ENCODE peak calls at places on chromosomes 16 and 17, in four cellular contexts. L is K562, O is H1, M is HepG2. J is an unnamed sample.

GRCh38 chr16:11871193-11871592 is 19.9 kb upstream of the RSL1D1 start:
- DNase-seq in L (no peak), O (peak; percentile 38), M (peak; percentile 53), J (no peak)

GRCh38 chr16:56408379-56409098 is 16.8 kb downstream of the AMFR start:
- DNase-seq in L (no peak), O (no peak), M (peak; percentile 75), J (no peak)

GRCh38 chr17:13582776-13583414 is 18.8 kb downstream of the HS3ST3A1 start:
- DNase-seq in L (no peak), O (no peak), M (no peak), J (no peak)

GRCh38 chr16:54443352-54443751 is 156.8 kb upstream of the IRX3 start:
- DNase-seq in L (no peak), O (no peak), M (no peak), J (no peak)

GRCh38 chr17:17348872-17349723 is 45.9 kb downstream of the NT5M start:
- DNase-seq in L (no peak), O (no peak), M (peak; percentile 49), J (no peak)

GRCh38 chr16:31377210-31377903 is 15.8 kb upstream of the ITGAD start:
- DNase-seq in L (no peak), O (no peak), M (no peak), J (no peak)

GRCh38 chr17:46191332-46192210 is 1.7 kb downstream of the KANSL1 start:
- DNase-seq in L (peak; percentile 52), O (no peak), M (peak; percentile 58), J (no peak)

GRCh38 chr16:66342294-66342900 is 24.1 kb upstream of the CDH5 start:
- DNase-seq in L (peak; percentile 73), O (peak; percentile 39), M (peak; percentile 18), J (no peak)

GRCh38 chr17:3887394-3887793 is 5.5 kb downstream of the CAMKK1 start:
- DNase-seq in L (no peak), O (no peak), M (no peak), J (no peak)

GRCh38 chr17:55161935-55162555 is 102.7 kb upstream of the HLF start:
- DNase-seq in L (no peak), O (no peak), M (peak; percentile 31), J (peak; percentile 94)

GRCh38 chr17:45112559-45113423 is 19.5 kb downstream of the PLCD3 start:
- DNase-seq in L (no peak), O (no peak), M (no peak), J (no peak)

GRCh38 chr16:57775661-57776469 is 26.4 kb downstream of the KIFC3 start:
- DNase-seq in L (no peak), O (peak; percentile 94), M (peak; percentile 52), J (no peak)

GRCh38 chr17:28744104-28744801 is 442 bp downstream of the TRAF4 start:
- DNase-seq in L (peak; percentile 91), O (no peak), M (peak; percentile 71), J (no peak)
- TF ChIP-seq ATF3 in L (no peak), O (no peak), M (peak; percentile 71), J (no peak)

GRCh38 chr17:72492941-72493340 is 372.1 kb downstream of the SOX9 start:
- DNase-seq in L (no peak), O (no peak), M (no peak), J (no peak)
- TF ChIP-seq FOSL1 in L (no peak), O (no peak), M (no peak), J (no peak)

GRCh38 chr17:73280191-73280590 is 18.5 kb upstream of the CPSF4L start:
- DNase-seq in L (no peak), O (no peak), M (no peak), J (no peak)

GRCh38 chr17:73279704-73280103 is 18.0 kb upstream of the CPSF4L start:
- DNase-seq in L (no peak), O (no peak), M (no peak), J (no peak)

GRCh38 chr17:73281926-73282325 is 20.2 kb upstream of the CPSF4L start:
- DNase-seq in L (no peak), O (no peak), M (no peak), J (no peak)

GRCh38 chr17:73278049-73278464 is 16.4 kb upstream of the CPSF4L start:
- DNase-seq in L (no peak), O (no peak), M (peak; percentile 96), J (no peak)

GRCh38 chr17:73278465-73279453 is 17.1 kb upstream of the CPSF4L start:
- DNase-seq in L (no peak), O (no peak), M (no peak), J (no peak)
- TF ChIP-seq ATF3 in L (no peak), O (no peak), M (no peak), J (no peak)

GRCh38 chr16:67888311-67888710 is 3.6 kb downstream of the NRN1L start:
- DNase-seq in L (no peak), O (no peak), M (no peak), J (no peak)

GRCh38 chr16:67884684-67885083 is at the start of gene NRN1L:
- DNase-seq in L (peak; percentile 95), O (peak; percentile 77), M (no peak), J (no peak)

GRCh38 chr16:67885545-67885944 is 860 bp downstream of the NRN1L start:
- DNase-seq in L (no peak), O (no peak), M (no peak), J (no peak)

GRCh38 chr16:67885976-67886375 is 1.3 kb downstream of the NRN1L start:
- DNase-seq in L (no peak), O (no peak), M (no peak), J (no peak)

GRCh38 chr16:67886387-67886786 is 1.7 kb downstream of the NRN1L start:
- DNase-seq in L (no peak), O (no peak), M (no peak), J (no peak)
- TF ChIP-seq FOSL1 in L (no peak), O (no peak), M (no peak), J (no peak)

GRCh38 chr17:8859029-8859803 is 8.3 kb downstream of the PIK3R6 start:
- DNase-seq in L (peak; percentile 11), O (no peak), M (peak; percentile 18), J (no peak)

GRCh38 chr17:8855477-8856204 is 11.8 kb downstream of the PIK3R6 start:
- DNase-seq in L (no peak), O (no peak), M (no peak), J (no peak)

GRCh38 chr17:8859804-8860430 is 7.6 kb downstream of the PIK3R6 start:
- DNase-seq in L (no peak), O (no peak), M (no peak), J (no peak)

GRCh38 chr17:8856869-8857575 is 10.5 kb downstream of the PIK3R6 start:
- DNase-seq in L (no peak), O (no peak), M (no peak), J (no peak)

DNA sequence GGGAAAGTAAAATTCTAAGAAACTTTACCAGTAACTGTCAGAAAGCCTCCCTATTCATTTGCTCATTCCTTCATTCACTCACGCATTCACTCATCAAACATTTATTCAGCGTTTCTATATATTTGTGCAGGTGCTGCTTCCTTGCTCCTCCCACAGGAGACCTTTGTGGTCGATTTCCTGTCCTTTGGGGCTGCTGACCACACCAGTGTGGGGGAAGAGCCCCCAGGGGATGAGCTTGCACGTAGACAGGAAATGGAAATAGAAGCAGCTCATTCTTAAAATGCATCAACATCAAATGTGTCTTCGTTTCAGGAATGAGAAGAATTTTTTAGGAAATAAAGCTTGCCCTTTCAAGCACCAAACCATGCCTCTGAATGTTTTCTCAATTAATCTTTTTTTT is 9.6 kb downstream of the PIK3R6 start:
- DNase-seq in L (no peak), O (no peak), M (no peak), J (no peak)
- TF ChIP-seq ATF3 in L (no peak), O (no peak), M (no peak), J (no peak)

GRCh38 chr17:48162305-48162934 is 54.9 kb downstream of the SNX11 start:
- DNase-seq in L (no peak), O (no peak), M (no peak), J (no peak)

GRCh38 chr17:48163809-48164208 is 56.2 kb downstream of the SNX11 start:
- DNase-seq in L (no peak), O (no peak), M (no peak), J (no peak)

GRCh38 chr17:48161127-48161905 is 53.8 kb downstream of the SNX11 start:
- DNase-seq in L (no peak), O (no peak), M (no peak), J (no peak)

GRCh38 chr17:48160177-48160967 is 52.8 kb downstream of the SNX11 start:
- DNase-seq in L (no peak), O (peak; percentile 88), M (no peak), J (no peak)

DNA sequence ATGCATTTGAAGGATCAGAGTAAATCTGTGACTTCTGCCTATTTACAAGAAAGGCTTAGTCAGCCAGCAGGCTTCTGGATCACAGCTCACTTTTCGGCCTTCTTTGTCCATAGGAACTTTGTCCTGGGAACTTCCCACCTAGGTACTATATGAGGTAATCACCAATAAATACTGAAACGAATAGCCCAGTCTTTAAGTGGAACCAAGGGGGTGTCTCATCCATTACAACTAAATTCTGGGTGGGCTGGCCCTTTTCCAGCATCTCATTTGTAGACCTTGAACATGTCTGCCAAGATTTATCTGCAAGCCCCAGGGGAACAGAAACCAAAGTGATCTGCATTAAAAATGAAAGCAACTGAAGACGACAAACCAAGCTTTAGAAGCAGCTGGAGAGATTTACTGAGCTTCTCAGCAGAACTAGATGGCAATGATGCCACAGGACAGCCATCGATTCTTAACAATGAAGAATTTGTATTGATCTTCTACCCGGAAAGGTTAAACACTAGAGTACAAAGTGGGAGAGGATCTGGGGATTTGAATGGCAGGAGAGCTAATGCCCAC is 55.5 kb downstream of the SNX11 start:
- DNase-seq in L (no peak), O (no peak), M (peak; percentile 56), J (no peak)
- TF ChIP-seq FOSL1 in L (no peak), O (no peak), M (no peak), J (no peak)